ENCODE peak calls at places on chromosome 15, in ten cellular contexts. One of them, this sample, is unnamed.

GRCh38 chr15:94453227-94453626 is 221.9 kb downstream of the MCTP2 start:
- DNase-seq in HFFc6: peak; percentile 21
- DNase-seq in NCI-H460: no peak
- DNase-seq in iPS DF 19.7: no peak
- DNase-seq in SHP77 treated with DMSO at 0.1 percent for 48 hours: no peak
- DNase-seq in lower lobe of right lung: no peak
- DNase-seq in NCI-H2081: peak; percentile 63
- DNase-seq in occipital lobe: no peak
- DNase-seq in glutamatergic neuron: no peak
- DNase-seq in B cell: no peak
- DNase-seq in this sample: no peak

GRCh38 chr15:58900628-58901027 is 32.9 kb downstream of the SLTM start:
- DNase-seq in iPS DF 19.7: no peak
- DNase-seq in NCI-H460: no peak
- DNase-seq in B cell: no peak
- DNase-seq in SHP77 treated with DMSO at 0.1 percent for 48 hours: no peak
- DNase-seq in lower lobe of right lung: no peak
- DNase-seq in NCI-H2081: no peak
- DNase-seq in occipital lobe: no peak
- DNase-seq in HFFc6: no peak
- DNase-seq in glutamatergic neuron: no peak
- DNase-seq in this sample: no peak

GRCh38 chr15:98954411-98954810 is 53.2 kb downstream of the PGPEP1L start:
- DNase-seq in HFFc6: peak; percentile 62
- DNase-seq in lower lobe of right lung: no peak
- DNase-seq in B cell: no peak
- DNase-seq in SHP77 treated with DMSO at 0.1 percent for 48 hours: no peak
- DNase-seq in iPS DF 19.7: no peak
- DNase-seq in glutamatergic neuron: no peak
- DNase-seq in NCI-H2081: peak; percentile 39
- DNase-seq in occipital lobe: peak; percentile 39
- DNase-seq in NCI-H460: no peak
- DNase-seq in this sample: peak; percentile 85

GRCh38 chr15:32842081-32842480 is 124.3 kb downstream of the GREM1 start:
- DNase-seq in NCI-H2081: no peak
- DNase-seq in iPS DF 19.7: no peak
- DNase-seq in HFFc6: no peak
- DNase-seq in lower lobe of right lung: no peak
- DNase-seq in NCI-H460: no peak
- DNase-seq in B cell: no peak
- DNase-seq in occipital lobe: no peak
- DNase-seq in glutamatergic neuron: no peak
- DNase-seq in SHP77 treated with DMSO at 0.1 percent for 48 hours: no peak
- DNase-seq in this sample: no peak

GRCh38 chr15:85485956-85486567 is 105.7 kb downstream of the AKAP13 start:
- DNase-seq in iPS DF 19.7: peak; percentile 54
- DNase-seq in lower lobe of right lung: no peak
- DNase-seq in NCI-H460: peak; percentile 78
- DNase-seq in B cell: peak; percentile 78
- DNase-seq in SHP77 treated with DMSO at 0.1 percent for 48 hours: peak; percentile 72
- DNase-seq in occipital lobe: peak; percentile 5
- DNase-seq in HFFc6: peak; percentile 78
- DNase-seq in NCI-H2081: peak; percentile 74
- DNase-seq in glutamatergic neuron: no peak
- DNase-seq in this sample: no peak

GRCh38 chr15:75763137-75763611 is 50.5 kb upstream of the CSPG4 start:
- DNase-seq in lower lobe of right lung: no peak
- DNase-seq in iPS DF 19.7: no peak
- DNase-seq in occipital lobe: no peak
- DNase-seq in HFFc6: no peak
- DNase-seq in glutamatergic neuron: no peak
- DNase-seq in NCI-H2081: no peak
- DNase-seq in SHP77 treated with DMSO at 0.1 percent for 48 hours: no peak
- DNase-seq in B cell: no peak
- DNase-seq in NCI-H460: no peak
- DNase-seq in this sample: no peak

GRCh38 chr15:81573098-81573746 is 199.2 kb upstream of the TMC3 start:
- DNase-seq in lower lobe of right lung: no peak
- DNase-seq in iPS DF 19.7: no peak
- DNase-seq in SHP77 treated with DMSO at 0.1 percent for 48 hours: no peak
- DNase-seq in NCI-H2081: no peak
- DNase-seq in NCI-H460: no peak
- DNase-seq in glutamatergic neuron: no peak
- DNase-seq in HFFc6: no peak
- DNase-seq in B cell: no peak
- DNase-seq in occipital lobe: no peak
- DNase-seq in this sample: no peak

GRCh38 chr15:85646538-85647091 is 148.1 kb downstream of the KLHL25 start:
- DNase-seq in iPS DF 19.7: no peak
- DNase-seq in HFFc6: peak; percentile 78
- DNase-seq in lower lobe of right lung: no peak
- DNase-seq in SHP77 treated with DMSO at 0.1 percent for 48 hours: no peak
- DNase-seq in B cell: no peak
- DNase-seq in glutamatergic neuron: no peak
- DNase-seq in NCI-H460: no peak
- DNase-seq in occipital lobe: no peak
- DNase-seq in NCI-H2081: no peak
- DNase-seq in this sample: no peak

GRCh38 chr15:42786978-42787377 is 50.0 kb upstream of the CDAN1 start:
- DNase-seq in NCI-H2081: no peak
- DNase-seq in SHP77 treated with DMSO at 0.1 percent for 48 hours: no peak
- DNase-seq in iPS DF 19.7: no peak
- DNase-seq in B cell: no peak
- DNase-seq in glutamatergic neuron: no peak
- DNase-seq in HFFc6: no peak
- DNase-seq in occipital lobe: no peak
- DNase-seq in lower lobe of right lung: no peak
- DNase-seq in NCI-H460: no peak
- DNase-seq in this sample: no peak